ENCODE peak calls at places on chromosomes 2 and 18, in ten cellular contexts. A, T, Q, K, F, S, R, E, L and U are unnamed samples. For H3K4me1, the result is how much of the 10 kb centered on the place peaks cover.

GRCh38 chr2:25032094-25032493 is 9.8 kb upstream of the EFR3B start:
- DNase-seq in A (no peak), T (no peak), Q (no peak), K (no peak), F (no peak), S (no peak), R (peak), E (no peak), L (no peak), U (no peak)

GRCh38 chr18:67783215-67783946 is 266.9 kb upstream of the DSEL start:
- DNase-seq in A (no peak), T (no peak), Q (no peak), K (peak), F (peak), S (no peak), R (no peak), E (no peak), L (no peak), U (no peak)

GRCh38 chr18:24014062-24014985 is at the start of gene TTC39C:
- DNase-seq in A (peak), T (peak), Q (peak), K (peak), F (peak), S (peak), R (peak), E (peak), L (peak), U (peak)

GRCh38 chr2:106831241-106831640 is 54.7 kb downstream of the ST6GAL2 start:
- DNase-seq in A (no peak), T (no peak), Q (no peak), K (no peak), F (no peak), S (no peak), R (no peak), E (no peak), L (no peak), U (no peak)

GRCh38 chr2:219169950-219170654 is at the start of gene SLC23A3:
- DNase-seq in A (no peak), T (no peak), Q (no peak), K (no peak), F (no peak), S (no peak), R (no peak), E (no peak), L (no peak), U (no peak)

GRCh38 chr2:1613078-1613445 is 131.3 kb downstream of the PXDN start:
- DNase-seq in A (no peak), T (no peak), Q (no peak), K (no peak), F (no peak), S (no peak), R (peak), E (no peak), L (no peak), U (no peak)

GRCh38 chr2:20504174-20504573 is 57.3 kb downstream of the RHOB start:
- DNase-seq in A (no peak), T (no peak), Q (no peak), K (no peak), F (no peak), S (no peak), R (no peak), E (no peak), L (no peak), U (no peak)

GRCh38 chr2:236085647-236086046 is 82.5 kb downstream of the GBX2 start:
- DNase-seq in A (peak), T (no peak), Q (no peak), K (no peak), F (no peak), S (no peak), R (no peak), E (no peak), L (no peak), U (no peak)

GRCh38 chr2:19607931-19608762 is 249.7 kb upstream of the OSR1 start:
- DNase-seq in A (no peak), T (no peak), Q (no peak), K (peak), F (peak), S (no peak), R (no peak), E (no peak), L (no peak), U (no peak)

GRCh38 chr2:28567076-28567471 is 71.2 kb downstream of the PLB1 start:
- DNase-seq in A (peak), T (no peak), Q (no peak), K (no peak), F (no peak), S (peak), R (no peak), E (no peak), L (no peak), U (peak)

GRCh38 chr2:158297120-158297519 is 159.4 kb downstream of the CCDC148 start:
- DNase-seq in A (no peak), T (no peak), Q (no peak), K (no peak), F (no peak), S (no peak), R (no peak), E (no peak), L (no peak), U (no peak)

GRCh38 chr2:75603477-75603876 is 42.7 kb upstream of the EVA1A start:
- DNase-seq in A (no peak), T (no peak), Q (no peak), K (no peak), F (no peak), S (no peak), R (no peak), E (no peak), L (no peak), U (no peak)

GRCh38 chr2:203240491-203240890 is 1.7 kb downstream of the CYP20A1 start:
- DNase-seq in A (no peak), T (no peak), Q (peak), K (no peak), F (no peak), S (no peak), R (no peak), E (no peak), L (no peak), U (no peak)

GRCh38 chr2:157758586-157758985 is 117.5 kb downstream of the ACVR1 start:
- DNase-seq in A (no peak), T (no peak), Q (no peak), K (peak), F (no peak), S (no peak), R (no peak), E (no peak), L (no peak), U (no peak)

GRCh38 chr2:128602038-128602698 is 283.5 kb upstream of the HS6ST1 start:
- DNase-seq in A (no peak), T (peak), Q (no peak), K (no peak), F (no peak), S (no peak), R (peak), E (no peak), L (no peak), U (peak)

GRCh38 chr2:38037325-38037724 is 38.6 kb downstream of the CYP1B1 start:
- DNase-seq in A (no peak), T (no peak), Q (no peak), K (peak), F (no peak), S (no peak), R (no peak), E (no peak), L (no peak), U (no peak)
- H3K4me1 ChIP-seq in A (under half), T (under half), Q (under half), K (under half), F (under half), S (under half), R (under half), E (under half), L (under half), U (under half)

GRCh38 chr2:43309935-43310334 is 83.5 kb upstream of the ZFP36L2 start:
- DNase-seq in A (no peak), T (no peak), Q (no peak), K (no peak), F (no peak), S (no peak), R (no peak), E (no peak), L (no peak), U (no peak)

GRCh38 chr2:43307046-43307445 is 80.6 kb upstream of the ZFP36L2 start:
- DNase-seq in A (no peak), T (no peak), Q (no peak), K (no peak), F (no peak), S (no peak), R (no peak), E (no peak), L (no peak), U (no peak)

GRCh38 chr2:43306197-43306596 is 79.8 kb upstream of the ZFP36L2 start:
- DNase-seq in A (no peak), T (no peak), Q (no peak), K (no peak), F (no peak), S (no peak), R (no peak), E (no peak), L (no peak), U (no peak)

GRCh38 chr2:43305537-43305936 is 79.1 kb upstream of the ZFP36L2 start:
- DNase-seq in A (no peak), T (peak), Q (no peak), K (no peak), F (peak), S (no peak), R (no peak), E (no peak), L (peak), U (peak)

DNA sequence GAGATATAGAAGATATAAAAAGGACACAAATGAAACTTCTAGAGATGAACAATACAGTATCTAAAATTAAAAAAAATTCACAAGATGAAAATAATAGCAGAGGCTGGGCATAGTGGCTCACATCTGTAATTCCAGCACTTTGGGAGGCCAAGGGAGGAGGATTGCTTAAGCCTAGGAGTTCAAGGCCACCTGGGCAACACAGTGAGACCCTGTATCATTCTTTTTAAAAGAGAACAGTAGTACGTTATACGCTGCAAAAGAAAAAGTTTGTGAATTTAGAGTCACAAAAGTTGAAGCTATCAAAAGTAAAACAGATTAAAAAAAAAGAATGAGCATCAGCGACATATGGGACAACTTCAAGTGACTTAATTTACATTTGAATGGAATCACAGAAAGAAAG is 81.6 kb upstream of the ZFP36L2 start:
- DNase-seq in A (no peak), T (no peak), Q (no peak), K (no peak), F (no peak), S (no peak), R (no peak), E (no peak), L (no peak), U (no peak)
- H3K4me1 ChIP-seq in A (under half), T (half or more), Q (under half), K (under half), F (under half), S (under half), R (under half), E (under half), L (half or more), U (under half)

GRCh38 chr2:152367547-152368250 is 32.7 kb downstream of the FMNL2 start:
- DNase-seq in A (no peak), T (no peak), Q (no peak), K (no peak), F (peak), S (no peak), R (no peak), E (no peak), L (no peak), U (no peak)

GRCh38 chr2:152369176-152369860 is 34.3 kb downstream of the FMNL2 start:
- DNase-seq in A (no peak), T (no peak), Q (no peak), K (peak), F (peak), S (no peak), R (no peak), E (no peak), L (no peak), U (no peak)

GRCh38 chr2:152372438-152372984 is 37.5 kb downstream of the FMNL2 start:
- DNase-seq in A (no peak), T (no peak), Q (no peak), K (no peak), F (no peak), S (peak), R (no peak), E (no peak), L (no peak), U (no peak)

GRCh38 chr2:152375174-152375573 is 40.2 kb downstream of the FMNL2 start:
- DNase-seq in A (no peak), T (no peak), Q (no peak), K (no peak), F (no peak), S (no peak), R (no peak), E (no peak), L (no peak), U (no peak)

DNA sequence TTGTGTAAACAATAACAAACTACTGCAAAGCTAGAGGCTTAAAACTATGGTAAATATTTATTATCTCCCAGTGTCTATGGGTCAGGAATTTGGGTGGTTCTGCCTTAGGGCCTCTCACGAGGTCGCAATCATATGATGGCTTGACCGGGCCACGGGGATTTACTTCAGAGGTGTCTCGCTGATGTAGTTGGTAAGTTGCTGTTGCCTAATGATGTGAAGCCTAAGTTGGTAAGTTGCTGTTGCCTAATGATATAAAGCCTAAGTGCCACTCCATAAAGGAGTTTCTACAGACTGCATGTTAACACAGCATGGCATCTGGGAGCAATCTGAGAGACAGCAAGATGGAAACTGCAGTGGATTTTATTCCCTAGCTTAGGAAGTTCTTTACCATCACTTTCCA is 35.8 kb downstream of the FMNL2 start:
- DNase-seq in A (no peak), T (no peak), Q (no peak), K (no peak), F (no peak), S (no peak), R (no peak), E (no peak), L (no peak), U (no peak)
- H3K4me1 ChIP-seq in A (under half), T (under half), Q (under half), K (under half), F (under half), S (under half), R (under half), E (under half), L (under half), U (under half)

GRCh38 chr2:201070966-201071304 is 536 bp downstream of the HYCC2 start:
- DNase-seq in A (peak), T (no peak), Q (peak), K (peak), F (no peak), S (no peak), R (no peak), E (no peak), L (no peak), U (no peak)
- H3K4me1 ChIP-seq in A (under half), T (half or more), Q (under half), K (under half), F (under half), S (under half), R (under half), E (under half), L (under half), U (under half)

DNA sequence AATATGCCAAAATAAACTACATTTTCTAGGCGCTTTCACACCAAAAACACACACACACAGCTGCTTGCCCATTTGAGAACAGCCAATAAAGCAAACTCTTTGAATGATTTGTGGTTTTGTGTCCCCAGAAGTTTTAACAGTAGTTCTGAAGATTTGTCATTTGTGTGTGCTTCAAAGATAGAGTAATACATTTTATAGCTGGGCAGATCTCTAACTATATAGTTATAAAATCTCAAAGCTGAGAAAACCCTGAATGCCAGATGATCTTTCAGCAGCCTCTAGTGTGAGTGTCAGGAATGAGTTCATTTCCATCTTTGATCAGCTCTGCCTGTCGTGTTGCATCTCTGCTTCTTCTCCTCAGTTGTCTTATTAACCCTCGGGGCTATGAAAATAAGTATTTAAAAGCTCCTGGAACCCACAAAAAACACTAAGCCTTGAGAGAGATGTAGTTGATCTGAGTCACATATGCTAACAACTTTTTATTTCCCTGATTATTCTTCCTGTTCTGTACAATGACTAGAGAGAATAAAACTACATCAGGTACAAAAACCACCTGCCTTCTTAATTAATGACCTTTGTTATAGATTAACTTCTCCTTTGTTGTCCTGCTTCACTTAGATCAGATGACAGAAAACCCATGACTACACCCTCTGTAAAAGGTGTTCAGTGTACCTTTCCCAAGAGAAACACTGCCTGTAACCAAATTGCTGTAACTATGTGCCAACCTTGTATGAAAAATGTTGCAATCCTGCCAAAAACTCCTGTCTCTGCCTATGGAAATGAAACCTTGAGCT is 30.0 kb upstream of the SLC3A1 start:
- DNase-seq in A (no peak), T (no peak), Q (no peak), K (peak), F (no peak), S (no peak), R (no peak), E (no peak), L (no peak), U (no peak)
- H3K4me1 ChIP-seq in A (under half), T (under half), Q (under half), K (under half), F (under half), S (under half), R (under half), E (under half), L (under half), U (under half)

GRCh38 chr2:96534131-96534530 is 2.4 kb upstream of the ARID5A start:
- DNase-seq in A (no peak), T (no peak), Q (no peak), K (no peak), F (no peak), S (peak), R (peak), E (no peak), L (no peak), U (no peak)
- H3K4me1 ChIP-seq in A (under half), T (half or more), Q (under half), K (half or more), F (under half), S (half or more), R (under half), E (under half), L (half or more), U (under half)

GRCh38 chr2:169086893-169087467 is 17.6 kb downstream of the DHRS9 start:
- DNase-seq in A (no peak), T (no peak), Q (no peak), K (peak), F (no peak), S (no peak), R (no peak), E (no peak), L (no peak), U (peak)
- H3K4me1 ChIP-seq in A (under half), T (under half), Q (under half), K (under half), F (under half), S (under half), R (under half), E (under half), L (under half), U (under half)

DNA sequence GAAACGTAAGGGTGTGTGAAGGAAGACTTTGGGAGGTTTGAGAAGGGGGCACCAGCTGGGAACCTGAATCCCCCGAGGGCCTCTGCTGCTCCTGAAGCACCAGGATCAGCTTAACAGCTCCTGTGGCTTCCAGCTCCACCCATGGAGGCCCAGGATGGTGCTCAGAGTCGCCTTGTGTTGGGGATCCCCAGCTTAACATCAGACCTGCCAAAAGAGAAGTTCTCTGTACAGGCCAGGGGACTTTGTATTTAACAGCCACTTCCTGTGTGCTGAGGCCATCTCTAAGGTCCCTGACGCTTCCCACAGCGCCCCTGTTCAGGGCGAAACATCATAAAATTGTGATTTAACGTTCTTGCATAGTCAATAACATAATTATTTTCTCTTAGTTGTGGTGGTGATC is 77.5 kb downstream of the NCK2 start:
- DNase-seq in A (no peak), T (no peak), Q (no peak), K (no peak), F (no peak), S (no peak), R (no peak), E (no peak), L (no peak), U (peak)
- H3K4me1 ChIP-seq in A (under half), T (under half), Q (under half), K (under half), F (under half), S (under half), R (under half), E (half or more), L (under half), U (under half)

DNA sequence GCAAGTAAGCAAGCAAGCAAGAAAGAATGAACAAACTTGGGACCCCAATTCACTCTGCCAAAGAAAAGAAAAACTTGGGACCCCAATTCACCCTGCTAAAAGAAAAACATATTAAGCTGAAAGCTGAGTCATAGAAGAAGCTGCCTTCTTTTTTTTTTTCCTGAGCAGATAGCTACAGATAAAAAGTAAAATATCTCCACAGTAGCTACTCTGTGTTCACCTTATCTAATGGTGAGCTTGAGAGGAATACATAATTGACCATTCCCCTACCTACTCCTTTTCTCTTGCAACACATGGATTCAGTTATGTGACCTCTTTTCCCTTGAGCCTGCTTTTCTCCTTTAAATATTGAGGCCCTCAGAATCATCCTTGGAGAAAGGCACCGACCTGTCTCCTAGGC is 63.0 kb downstream of the MCFD2 start:
- DNase-seq in A (no peak), T (no peak), Q (no peak), K (no peak), F (no peak), S (no peak), R (no peak), E (no peak), L (no peak), U (no peak)
- H3K4me1 ChIP-seq in A (under half), T (half or more), Q (under half), K (half or more), F (half or more), S (under half), R (under half), E (under half), L (half or more), U (half or more)